ENCODE peak calls at places on chromosomes 11 and 22, in five cellular contexts. D is pancreas, N is NB4, I is heart right ventricle, G is Panc1. M is an unnamed sample.
A peak's percentile ranks its signal among the peaks of the same experiment; 100 is the strongest.

GRCh38 chr22:50309601-50309991 is 2.1 kb upstream of the PLXNB2 start:
- DNase-seq in I (no peak), D (no peak), N (peak; percentile 83), G (no peak), M (no peak)

GRCh38 chr11:47980093-47980906 is at the start of gene PTPRJ:
- DNase-seq in D (peak; percentile 62), N (peak; percentile 79), I (peak; percentile 46), G (no peak), M (no peak)

GRCh38 chr11:132312616-132313210 is 942.3 kb downstream of the NTM start:
- DNase-seq in D (no peak), I (no peak), N (peak; percentile 45), G (peak; percentile 22), M (peak; percentile 38)

GRCh38 chr11:66996609-66997273 is 21.6 kb downstream of the C11orf86 start:
- DNase-seq in G (no peak), I (no peak), N (no peak), D (no peak), M (no peak)

GRCh38 chr11:110130642-110131238 is 37.5 kb downstream of the ZC3H12C start:
- DNase-seq in N (no peak), I (no peak), G (no peak), D (no peak), M (peak; percentile 23)

GRCh38 chr11:95924414-95924760 is 480 bp upstream of the MTMR2 start:
- DNase-seq in I (no peak), D (no peak), N (no peak), G (no peak), M (peak; percentile 18)

GRCh38 chr11:44596541-44597276 is 31.2 kb downstream of the CD82 start:
- DNase-seq in N (peak; percentile 28), I (no peak), D (no peak), G (no peak), M (peak; percentile 12)

GRCh38 chr11:114165326-114166230 is 106.1 kb downstream of the ZBTB16 start:
- DNase-seq in G (no peak), N (no peak), I (no peak), D (no peak), M (no peak)

GRCh38 chr11:44190883-44191230 is 95.4 kb downstream of the EXT2 start:
- DNase-seq in G (no peak), I (no peak), N (no peak), D (no peak), M (no peak)

GRCh38 chr22:26763633-26764295 is 106.4 kb downstream of the MIAT start:
- DNase-seq in I (no peak), N (no peak), D (no peak), G (no peak), M (no peak)

GRCh38 chr11:69213964-69214363 is 58.2 kb downstream of the SMIM38 start:
- DNase-seq in G (no peak), D (no peak), I (no peak), N (no peak), M (no peak)

GRCh38 chr11:14906614-14907392 is 14.8 kb upstream of the CYP2R1 start:
- DNase-seq in D (no peak), N (peak; percentile 20), G (no peak), I (no peak), M (no peak)

GRCh38 chr11:60809691-60810090 is 24.6 kb downstream of the MS4A10 start:
- DNase-seq in G (no peak), N (no peak), D (no peak), I (no peak), M (no peak)

GRCh38 chr11:59182457-59183151 is 10.7 kb downstream of the DTX4 start:
- DNase-seq in I (no peak), N (no peak), D (no peak), G (no peak), M (no peak)

GRCh38 chr11:97461044-97461880 is 1071.4 kb downstream of the JRKL start:
- DNase-seq in I (no peak), D (no peak), G (no peak), N (no peak), M (no peak)

GRCh38 chr11:36126703-36127102 is 162.5 kb downstream of the COMMD9 start:
- DNase-seq in I (no peak), N (no peak), D (no peak), G (no peak), M (no peak)

GRCh38 chr11:67438121-67438902 is 830 bp upstream of the PTPRCAP start:
- DNase-seq in G (no peak), D (no peak), N (peak; percentile 92), I (no peak), M (no peak)

GRCh38 chr11:122634507-122634906 is 21.0 kb upstream of the UBASH3B start:
- DNase-seq in N (peak; percentile 30), G (no peak), D (no peak), I (no peak), M (no peak)

GRCh38 chr22:30667092-30667485 is 586 bp downstream of the DUSP18 start:
- DNase-seq in D (no peak), G (no peak), N (peak; percentile 11), I (no peak), M (no peak)

GRCh38 chr11:123064268-123064657 is 2.3 kb upstream of the HSPA8 start:
- DNase-seq in N (no peak), D (no peak), I (no peak), G (no peak), M (no peak)

GRCh38 chr22:35219012-35219411 is 38.3 kb upstream of the HMGXB4 start:
- DNase-seq in D (no peak), N (no peak), G (no peak), I (no peak), M (no peak)

GRCh38 chr11:109698237-109698636 is 276.2 kb downstream of the C11orf87 start:
- DNase-seq in N (no peak), I (no peak), D (no peak), G (no peak), M (no peak)

GRCh38 chr11:11772865-11773515 is 68.8 kb upstream of the USP47 start:
- DNase-seq in N (no peak), G (no peak), I (no peak), D (no peak), M (no peak)

GRCh38 chr11:107182983-107183382 is 164.7 kb upstream of the GUCY1A2 start:
- DNase-seq in I (no peak), N (no peak), G (no peak), D (no peak), M (peak; percentile 2)

GRCh38 chr22:38455530-38456271 is 702 bp upstream of the KCNJ4 start:
- DNase-seq in I (no peak), D (no peak), G (no peak), N (no peak), M (no peak)

GRCh38 chr22:38455063-38455529 is at the start of gene KCNJ4:
- DNase-seq in D (no peak), G (no peak), N (no peak), I (no peak), M (no peak)

GRCh38 chr22:38454011-38454360 is 1.0 kb downstream of the KCNJ4 start:
- DNase-seq in N (peak; percentile 38), D (no peak), I (no peak), G (no peak), M (no peak)

GRCh38 chr22:38453065-38453672 is 1.8 kb downstream of the KCNJ4 start:
- DNase-seq in N (no peak), I (no peak), D (no peak), G (no peak), M (no peak)

DNA sequence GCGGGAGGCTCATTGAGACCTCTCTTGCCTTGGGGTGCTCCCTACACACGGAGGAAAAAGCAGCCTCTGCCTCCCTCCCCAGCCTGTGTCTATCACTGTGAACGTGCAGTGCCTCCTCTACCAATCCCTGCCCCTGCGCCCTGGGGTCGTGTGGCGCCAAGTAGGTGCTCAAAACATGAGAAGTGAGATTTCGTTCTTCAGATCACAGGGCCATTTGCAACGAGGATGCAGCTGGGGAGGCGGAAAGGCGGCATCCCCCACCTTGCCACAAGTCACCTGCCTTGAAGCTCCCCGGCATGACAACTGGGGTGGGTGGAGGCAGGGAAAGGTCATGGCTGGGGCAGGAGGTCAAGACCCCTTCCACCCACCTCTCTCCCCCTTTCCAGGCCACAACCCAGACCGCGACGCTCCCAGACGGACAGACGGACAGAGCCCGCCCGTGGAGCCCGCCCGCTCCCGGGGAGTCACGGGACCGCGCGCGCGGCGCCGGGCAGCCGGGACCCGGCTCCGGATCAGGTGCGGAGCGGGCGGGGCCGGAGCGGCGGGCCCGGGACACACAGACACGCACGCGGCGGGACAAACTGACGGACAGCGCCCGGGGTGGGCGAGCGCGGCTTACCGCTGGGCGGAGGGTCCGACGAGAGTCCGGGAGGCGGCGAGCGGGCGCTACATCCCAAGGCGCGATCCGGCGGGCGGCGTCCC is 487 bp downstream of the KCNJ4 start:
- DNase-seq in G (no peak), N (peak; percentile 29), D (no peak), I (no peak), M (no peak)
- H3K4me3 ChIP-seq in G (peak overlapping the region; percentile 28), N (no peak overlapping the region), D (peak overlapping the region; percentile 40), I (peak overlapping the region; percentile 52), M (no peak overlapping the region)

GRCh38 chr22:46267431-46268279 is at the start of gene TTC38:
- DNase-seq in I (peak; percentile 96), N (peak; percentile 87), G (no peak), D (peak; percentile 95), M (peak; percentile 33)

GRCh38 chr22:46260038-46260437 is 3.1 kb downstream of the PKDREJ start:
- DNase-seq in G (no peak), I (no peak), D (no peak), N (no peak), M (no peak)

GRCh38 chr22:46262449-46263207 is 515 bp downstream of the PKDREJ start:
- DNase-seq in G (no peak), I (peak; percentile 69), D (peak; percentile 31), N (no peak), M (no peak)

GRCh38 chr22:46259374-46259773 is 3.8 kb downstream of the PKDREJ start:
- DNase-seq in N (peak; percentile 39), D (no peak), G (no peak), I (no peak), M (no peak)

DNA sequence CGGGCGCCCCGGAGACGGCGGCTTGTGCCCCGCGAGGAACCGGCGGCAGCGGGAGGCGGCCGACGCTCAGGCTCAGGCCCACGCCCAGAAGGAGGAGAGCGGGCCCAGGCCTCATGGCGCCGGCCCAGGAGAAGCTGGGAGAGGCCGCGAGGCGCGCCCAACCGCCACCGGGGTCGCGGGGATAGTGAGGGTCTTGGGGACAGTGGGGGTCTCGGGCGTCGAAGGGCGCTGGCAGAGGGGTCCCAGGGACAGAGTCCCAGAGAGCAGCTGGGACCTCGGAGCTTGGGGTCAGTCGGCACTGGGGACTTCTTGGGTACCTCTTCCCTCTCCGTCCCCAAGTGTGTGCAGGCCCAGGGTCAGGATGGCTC is at the start of gene PKDREJ:
- DNase-seq in D (no peak), G (no peak), I (no peak), N (no peak), M (no peak)
- TF ChIP-seq CTCF in D (no peak), G (no peak), I (no peak), N (no peak), M (no peak)

GRCh38 chr22:38981005-38981658 is 1.0 kb upstream of the APOBEC3B start:
- DNase-seq in I (no peak), D (peak; percentile 69), N (no peak), G (no peak), M (no peak)
- H3K4me3 ChIP-seq in I (no peak overlapping the region), D (peak overlapping the region; percentile 17), N (no peak overlapping the region), G (no peak overlapping the region), M (no peak overlapping the region)

DNA sequence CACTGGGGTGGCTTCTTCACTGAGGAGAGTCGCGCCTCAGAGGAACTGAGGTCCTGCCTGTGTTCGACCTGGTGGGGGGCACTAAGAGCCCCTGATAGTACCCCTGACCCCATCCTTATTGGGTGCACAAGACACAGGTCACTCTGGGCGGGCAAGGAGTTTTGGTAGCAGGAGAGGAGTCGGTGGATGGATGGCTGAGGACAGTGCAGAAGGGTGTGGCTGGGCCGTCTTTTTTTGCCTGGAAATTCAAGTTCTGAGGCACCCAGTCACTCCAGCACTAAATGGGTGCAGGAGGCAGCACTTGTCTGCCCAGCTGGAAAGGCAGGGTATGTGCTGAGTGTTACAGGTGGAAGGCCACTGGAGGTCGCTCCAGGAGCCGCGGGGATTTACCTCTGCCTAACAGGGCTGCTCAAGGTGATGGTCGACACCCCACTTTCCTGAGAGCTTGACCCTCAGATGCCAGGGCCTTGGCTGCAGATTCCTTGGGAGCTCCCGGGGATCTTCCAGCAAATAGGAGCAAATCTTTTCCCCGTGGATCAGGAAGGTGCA is 960 bp downstream of the TSSC4 start:
- DNase-seq in I (no peak), D (no peak), N (no peak), G (no peak), M (no peak)
- TF ChIP-seq CTCF in I (no peak), D (no peak), N (no peak), G (no peak), M (no peak)